ENCODE peak calls at places on chromosomes 3 and 15, in four cellular contexts. One of them, this sample, is unnamed.

GRCh38 chr3:37216597-37217097 is 42.3 kb upstream of the LRRFIP2 start:
- DNase-seq in GM12865: no peak
- DNase-seq in ovary: no peak
- DNase-seq in HFFc6: no peak
- DNase-seq in this sample: no peak

GRCh38 chr3:184345678-184346144 is 8.3 kb downstream of the FAM131A start:
- DNase-seq in ovary: no peak
- DNase-seq in HFFc6: peak
- DNase-seq in GM12865: peak
- DNase-seq in this sample: no peak

GRCh38 chr3:54045416-54045815 is 76.9 kb upstream of the CACNA2D3 start:
- DNase-seq in HFFc6: no peak
- DNase-seq in ovary: no peak
- DNase-seq in GM12865: no peak
- DNase-seq in this sample: no peak

GRCh38 chr15:68034719-68035293 is 19.3 kb upstream of the PIAS1 start:
- DNase-seq in GM12865: no peak
- DNase-seq in HFFc6: no peak
- DNase-seq in ovary: no peak
- DNase-seq in this sample: no peak

GRCh38 chr15:101088788-101089578 is 162.9 kb downstream of the CHSY1 start:
- DNase-seq in GM12865: peak
- DNase-seq in HFFc6: peak
- DNase-seq in ovary: peak
- DNase-seq in this sample: peak

GRCh38 chr15:32822739-32823138 is 104.9 kb downstream of the GREM1 start:
- DNase-seq in HFFc6: no peak
- DNase-seq in ovary: no peak
- DNase-seq in GM12865: no peak
- DNase-seq in this sample: no peak

GRCh38 chr15:42059661-42060476 is 34.5 kb downstream of the PLA2G4D start:
- DNase-seq in ovary: peak
- DNase-seq in GM12865: peak
- DNase-seq in HFFc6: peak
- DNase-seq in this sample: peak

GRCh38 chr15:67181221-67181639 is 73.2 kb downstream of the AAGAB start:
- DNase-seq in ovary: no peak
- DNase-seq in GM12865: no peak
- DNase-seq in HFFc6: no peak
- DNase-seq in this sample: no peak

GRCh38 chr3:134620476-134621115 is 30.2 kb downstream of the KY start:
- DNase-seq in GM12865: no peak
- DNase-seq in ovary: no peak
- DNase-seq in HFFc6: no peak
- DNase-seq in this sample: no peak

GRCh38 chr15:88688394-88688933 is 49.6 kb downstream of the ISG20 start:
- DNase-seq in HFFc6: no peak
- DNase-seq in ovary: no peak
- DNase-seq in GM12865: no peak
- DNase-seq in this sample: no peak

GRCh38 chr3:73499787-73500186 is 125.0 kb downstream of the PDZRN3 start:
- DNase-seq in ovary: no peak
- DNase-seq in GM12865: peak
- DNase-seq in HFFc6: no peak
- DNase-seq in this sample: no peak

GRCh38 chr3:143507735-143508580 is 340.3 kb downstream of the SLC9A9 start:
- DNase-seq in HFFc6: peak
- DNase-seq in ovary: no peak
- DNase-seq in GM12865: no peak
- DNase-seq in this sample: no peak

GRCh38 chr3:178446054-178446453 is 90.2 kb upstream of the KCNMB2 start:
- DNase-seq in ovary: no peak
- DNase-seq in HFFc6: no peak
- DNase-seq in GM12865: no peak
- DNase-seq in this sample: no peak

GRCh38 chr3:43958005-43958770 is 267.4 kb downstream of the ABHD5 start:
- DNase-seq in ovary: no peak
- DNase-seq in HFFc6: no peak
- DNase-seq in GM12865: peak
- DNase-seq in this sample: no peak

GRCh38 chr15:69305933-69306568 is 7.3 kb downstream of the PAQR5 start:
- DNase-seq in HFFc6: no peak
- DNase-seq in GM12865: no peak
- DNase-seq in ovary: no peak
- DNase-seq in this sample: no peak

GRCh38 chr3:128307029-128307633 is 153.8 kb downstream of the EEFSEC start:
- DNase-seq in GM12865: no peak
- DNase-seq in ovary: no peak
- DNase-seq in HFFc6: no peak
- DNase-seq in this sample: no peak

GRCh38 chr3:71341721-71342120 is 241.8 kb downstream of the FOXP1 start:
- DNase-seq in HFFc6: peak
- DNase-seq in ovary: no peak
- DNase-seq in GM12865: no peak
- DNase-seq in this sample: no peak

GRCh38 chr15:70892912-70893560 is 410 bp downstream of the LRRC49 start:
- DNase-seq in ovary: peak
- DNase-seq in HFFc6: peak
- DNase-seq in GM12865: peak
- DNase-seq in this sample: no peak

GRCh38 chr3:27596334-27596841 is 112.2 kb upstream of the SLC4A7 start:
- DNase-seq in ovary: no peak
- DNase-seq in GM12865: peak
- DNase-seq in HFFc6: peak
- DNase-seq in this sample: no peak

GRCh38 chr3:177597325-177598109 is 400.2 kb upstream of the TBL1XR1 start:
- DNase-seq in HFFc6: peak
- DNase-seq in ovary: peak
- DNase-seq in GM12865: peak
- DNase-seq in this sample: no peak

GRCh38 chr3:37190667-37191066 is 16.3 kb upstream of the LRRFIP2 start:
- DNase-seq in HFFc6: no peak
- DNase-seq in GM12865: no peak
- DNase-seq in ovary: no peak
- DNase-seq in this sample: no peak

GRCh38 chr15:58043192-58043903 is 22.2 kb downstream of the ALDH1A2 start:
- DNase-seq in HFFc6: peak
- DNase-seq in GM12865: peak
- DNase-seq in ovary: peak
- DNase-seq in this sample: peak

GRCh38 chr3:71428841-71429609 is 154.5 kb downstream of the FOXP1 start:
- DNase-seq in GM12865: no peak
- DNase-seq in HFFc6: no peak
- DNase-seq in ovary: peak
- DNase-seq in this sample: no peak

GRCh38 chr3:194541483-194541882 is 54.7 kb upstream of the ATP13A3 start:
- DNase-seq in ovary: no peak
- DNase-seq in GM12865: peak
- DNase-seq in HFFc6: no peak
- DNase-seq in this sample: no peak

GRCh38 chr3:185448107-185448506 is 50.7 kb downstream of the TMEM41A start:
- DNase-seq in GM12865: no peak
- DNase-seq in HFFc6: no peak
- DNase-seq in ovary: no peak
- DNase-seq in this sample: no peak

GRCh38 chr3:119636891-119637611 is 23.3 kb downstream of the POPDC2 start:
- DNase-seq in HFFc6: no peak
- DNase-seq in GM12865: no peak
- DNase-seq in ovary: no peak
- DNase-seq in this sample: no peak

GRCh38 chr3:175386630-175387029 is 527.5 kb downstream of the NAALADL2 start:
- DNase-seq in GM12865: no peak
- DNase-seq in HFFc6: peak
- DNase-seq in ovary: no peak
- DNase-seq in this sample: no peak

GRCh38 chr15:70289191-70289955 is 191.7 kb upstream of the TLE3 start:
- DNase-seq in ovary: no peak
- DNase-seq in HFFc6: peak
- DNase-seq in GM12865: no peak
- DNase-seq in this sample: no peak

GRCh38 chr15:57820119-57820518 is 113.6 kb downstream of the POLR2M start:
- DNase-seq in ovary: no peak
- DNase-seq in HFFc6: peak
- DNase-seq in GM12865: no peak
- DNase-seq in this sample: no peak

GRCh38 chr3:52231502-52232278 is 6.2 kb upstream of the TLR9 start:
- DNase-seq in ovary: peak
- DNase-seq in HFFc6: peak
- DNase-seq in GM12865: peak
- DNase-seq in this sample: peak

GRCh38 chr3:197525706-197526105 is 30.1 kb downstream of the BDH1 start:
- DNase-seq in ovary: no peak
- DNase-seq in GM12865: no peak
- DNase-seq in HFFc6: peak
- DNase-seq in this sample: no peak

GRCh38 chr3:100605358-100605757 is 4.0 kb upstream of the ADGRG7 start:
- DNase-seq in HFFc6: no peak
- DNase-seq in ovary: no peak
- DNase-seq in GM12865: no peak
- DNase-seq in this sample: no peak

GRCh38 chr3:161014997-161015749 is 90.0 kb downstream of the B3GALNT1 start:
- DNase-seq in ovary: no peak
- DNase-seq in HFFc6: no peak
- DNase-seq in GM12865: no peak
- DNase-seq in this sample: peak

DNA sequence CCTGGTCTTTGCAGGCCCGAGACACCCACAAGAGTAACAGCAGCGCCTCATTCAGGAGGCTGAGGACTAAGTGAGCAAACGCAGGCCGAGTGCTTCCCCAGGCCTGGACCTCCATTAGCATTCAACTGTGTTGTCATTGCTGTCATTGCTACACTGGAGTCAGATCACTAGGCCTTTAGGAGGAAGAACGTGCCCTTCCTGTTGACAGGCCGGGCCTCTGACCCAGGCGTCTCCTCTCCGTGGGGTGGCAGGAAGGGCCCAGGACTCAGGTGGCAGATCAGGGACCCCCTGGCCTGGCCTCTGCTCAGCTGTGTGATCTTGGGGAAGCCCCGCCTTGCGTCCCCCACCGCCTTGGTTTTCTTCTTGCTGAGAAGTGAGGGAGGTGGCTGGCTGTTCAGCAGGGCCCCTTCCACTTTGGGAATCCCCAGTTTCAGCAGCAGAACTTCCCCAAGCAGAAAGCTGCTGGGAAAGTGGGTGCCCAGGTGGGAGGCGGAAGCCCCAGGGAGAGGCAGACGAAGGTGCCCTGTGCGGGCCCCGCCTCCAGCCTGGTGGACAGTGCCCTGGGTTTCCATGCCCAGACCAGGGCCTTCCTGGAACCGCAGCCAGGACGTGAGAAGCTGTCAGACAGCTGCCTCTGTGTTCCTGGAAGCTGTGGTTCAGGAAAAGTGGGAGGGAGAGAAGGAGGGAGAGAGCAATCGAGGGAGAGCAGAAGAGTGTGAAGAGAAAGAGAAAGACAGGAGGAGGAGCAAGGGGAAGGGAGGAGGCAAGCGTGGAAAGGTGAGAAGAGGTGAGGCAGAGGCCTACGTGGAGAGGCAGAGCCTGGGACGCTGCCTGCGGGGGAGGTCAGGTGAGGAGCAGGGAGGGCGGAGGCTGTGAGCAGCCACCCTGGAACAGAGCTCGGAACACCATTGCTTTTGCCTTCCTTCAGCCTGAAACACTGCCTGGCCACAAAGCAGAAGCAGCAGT is 18.9 kb downstream of the ZDHHC19 start:
- DNase-seq in ovary: no peak
- DNase-seq in HFFc6: no peak
- DNase-seq in GM12865: peak
- DNase-seq in this sample: no peak
- TF ChIP-seq CTCF in ovary: no peak
- TF ChIP-seq CTCF in HFFc6: no peak
- TF ChIP-seq CTCF in GM12865: no peak
- TF ChIP-seq CTCF in this sample: no peak

GRCh38 chr3:105629725-105630124 is 239.1 kb downstream of the CBLB start:
- DNase-seq in ovary: no peak
- DNase-seq in GM12865: no peak
- DNase-seq in HFFc6: no peak
- DNase-seq in this sample: no peak
- TF ChIP-seq CTCF in ovary: no peak
- TF ChIP-seq CTCF in GM12865: no peak
- TF ChIP-seq CTCF in HFFc6: no peak
- TF ChIP-seq CTCF in this sample: no peak

DNA sequence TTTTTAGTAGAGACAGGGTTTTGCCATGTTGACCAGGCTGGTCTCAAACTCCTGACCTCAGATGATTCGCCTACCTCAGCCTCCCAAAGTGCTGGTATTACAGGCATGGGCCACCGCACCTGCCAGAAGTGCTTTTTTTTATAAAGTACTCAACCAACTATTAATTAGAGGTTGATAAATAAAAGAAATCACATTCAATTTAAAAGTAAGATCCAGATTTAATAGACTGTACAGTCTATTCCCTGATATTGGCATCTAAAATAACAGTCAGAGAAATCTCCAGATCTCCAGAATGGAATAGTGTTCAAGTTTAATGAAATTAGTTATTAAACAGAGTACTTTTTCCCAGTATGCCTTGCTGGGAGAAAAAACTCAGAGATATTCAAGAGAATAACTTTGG is 142.9 kb upstream of the SLC2A2 start:
- DNase-seq in GM12865: no peak
- DNase-seq in ovary: no peak
- DNase-seq in HFFc6: no peak
- DNase-seq in this sample: no peak
- TF ChIP-seq CTCF in GM12865: no peak
- TF ChIP-seq CTCF in ovary: no peak
- TF ChIP-seq CTCF in HFFc6: no peak
- TF ChIP-seq CTCF in this sample: no peak

DNA sequence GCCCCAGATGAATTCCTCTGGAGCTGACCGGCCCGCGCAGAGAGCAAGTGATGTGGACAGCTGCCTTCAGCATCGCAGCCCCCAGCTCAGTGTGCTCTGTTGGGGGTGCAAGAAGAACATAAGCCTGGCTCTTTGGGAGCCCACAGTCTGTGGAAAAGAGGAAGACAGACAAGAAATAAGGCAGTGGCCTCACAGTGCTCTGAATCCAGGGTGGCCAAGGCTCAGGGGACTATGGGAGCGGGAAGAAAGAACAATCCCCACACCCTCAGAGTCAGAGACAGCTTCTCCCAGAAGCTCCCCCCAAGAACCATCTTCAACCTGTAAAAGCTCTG is 277 bp upstream of the HDDC3 start:
- DNase-seq in ovary: no peak
- DNase-seq in HFFc6: no peak
- DNase-seq in GM12865: no peak
- DNase-seq in this sample: no peak
- TF ChIP-seq CTCF in ovary: no peak
- TF ChIP-seq CTCF in HFFc6: peak
- TF ChIP-seq CTCF in GM12865: no peak
- TF ChIP-seq CTCF in this sample: peak